ENCODE peak calls at places on chromosomes 16 and 17, in eight cellular contexts. A is stimulated activated naive B cell treated with anti-CD40 and anti-IgM and Interleukin-4, amounts not matched to agents 10 μg/mL and 1 μg/mL and 100 μg/mL, for 72 hours; H is breast epithelium; W is GM18507; R is dermis blood vessel endothelial cell; Q is CD4-positive, alpha-beta memory T cell; N is cerebellum; Z is glutamatergic neuron. G is an unnamed sample.

GRCh38 chr17:31548709-31549108 is 157.2 kb downstream of the RAB11FIP4 start:
- DNase-seq in Z (no peak), W (no peak), R (no peak), Q (no peak), A (no peak), H (no peak), N (peak), G (no peak)

GRCh38 chr17:80441133-80441578 is 26.2 kb downstream of the ENDOV start:
- DNase-seq in R (peak), Q (peak), W (peak), Z (no peak), N (no peak), A (no peak), H (no peak), G (peak)

GRCh38 chr17:31397256-31397939 is 5.9 kb downstream of the RAB11FIP4 start:
- DNase-seq in R (no peak), Q (no peak), W (no peak), N (no peak), A (no peak), Z (no peak), H (no peak), G (no peak)

GRCh38 chr17:10186771-10187425 is 11.5 kb downstream of the GAS7 start:
- DNase-seq in A (no peak), Q (no peak), H (no peak), Z (no peak), R (no peak), N (no peak), W (no peak), G (no peak)

GRCh38 chr17:30443721-30444120 is 33.5 kb upstream of the GOSR1 start:
- DNase-seq in R (no peak), Z (no peak), A (no peak), N (no peak), H (no peak), Q (no peak), W (no peak), G (no peak)

GRCh38 chr16:28304214-28304613 is 11.9 kb downstream of the SBK1 start:
- DNase-seq in H (no peak), A (no peak), Z (no peak), Q (no peak), R (peak), W (no peak), N (no peak), G (no peak)

GRCh38 chr17:9212376-9213310 is 191.3 kb downstream of the NTN1 start:
- DNase-seq in N (peak), Q (no peak), R (no peak), H (no peak), A (no peak), W (no peak), Z (no peak), G (no peak)

GRCh38 chr16:23836404-23837291 is 865 bp downstream of the PRKCB start:
- DNase-seq in A (peak), W (peak), N (peak), H (no peak), Q (peak), Z (peak), R (no peak), G (no peak)

GRCh38 chr16:24070851-24071250 is 185.3 kb upstream of the CACNG3 start:
- DNase-seq in H (no peak), Q (no peak), N (no peak), Z (peak), W (peak), R (peak), A (peak), G (peak)